ENCODE peak calls at places on chromosomes 16 and 17, in eight cellular contexts. K is sigmoid colon, B is GM23338, Z is RWPE2, N is fibroblast of lung, T is BE2C, R is IMR-90, F is BJ. U is an unnamed sample.

GRCh38 chr17:44221862-44222111 is 2.3 kb upstream of the UBTF start:
- DNase-seq in Z (no peak), K (no peak), N (no peak), B (no peak), T (no peak), R (no peak), F (no peak), U (no peak)

GRCh38 chr16:84692451-84692850 is 7.3 kb upstream of the USP10 start:
- DNase-seq in F (no peak), R (no peak), B (no peak), T (no peak), N (no peak), K (no peak), Z (no peak), U (no peak)

GRCh38 chr17:15377200-15377599 is 35.8 kb upstream of the TEKT3 start:
- DNase-seq in N (peak), Z (no peak), B (no peak), T (no peak), K (no peak), F (peak), R (peak), U (peak)

GRCh38 chr17:9174312-9174711 is 153.0 kb downstream of the NTN1 start:
- DNase-seq in Z (no peak), N (no peak), R (no peak), T (no peak), F (no peak), K (no peak), B (no peak), U (no peak)

GRCh38 chr16:12126091-12126806 is 149.7 kb downstream of the SNX29 start:
- DNase-seq in F (no peak), T (no peak), N (no peak), Z (no peak), B (no peak), R (no peak), K (no peak), U (no peak)

GRCh38 chr16:50742521-50743150 is 750 bp downstream of the CYLD start:
- DNase-seq in F (peak), B (peak), Z (no peak), N (peak), K (no peak), R (peak), T (no peak), U (peak)

GRCh38 chr16:46932802-46933201 is 40.7 kb downstream of the DNAJA2 start:
- DNase-seq in N (no peak), F (no peak), R (no peak), K (no peak), T (no peak), B (peak), Z (no peak), U (no peak)

GRCh38 chr17:55005520-55005919 is 37.0 kb downstream of the STXBP4 start:
- DNase-seq in F (no peak), K (no peak), R (peak), Z (no peak), B (peak), N (peak), T (peak), U (peak)

GRCh38 chr17:8133941-8134340 is 10.0 kb upstream of the HES7 start:
- DNase-seq in T (no peak), N (no peak), F (no peak), K (no peak), R (no peak), B (no peak), Z (no peak), U (no peak)

GRCh38 chr16:78105517-78105916 is 6.1 kb downstream of the WWOX start:
- DNase-seq in Z (no peak), T (no peak), B (no peak), R (no peak), N (no peak), F (no peak), K (no peak), U (no peak)

GRCh38 chr17:80499961-80500665 is 23.7 kb upstream of the NPTX1 start:
- DNase-seq in R (no peak), F (no peak), Z (peak), B (no peak), K (no peak), T (no peak), N (no peak), U (no peak)

GRCh38 chr16:67762385-67762784 is 43.3 kb upstream of the GFOD2 start:
- DNase-seq in Z (no peak), B (no peak), T (no peak), N (no peak), F (no peak), R (no peak), K (no peak), U (no peak)

GRCh38 chr16:30557397-30557949 is 701 bp downstream of the ZNF764 start:
- DNase-seq in B (no peak), Z (no peak), F (no peak), R (no peak), K (peak), N (peak), T (no peak), U (no peak)

GRCh38 chr17:68101992-68102758 is 66.6 kb downstream of the KPNA2 start:
- DNase-seq in R (no peak), K (no peak), Z (no peak), N (no peak), T (no peak), B (peak), F (no peak), U (no peak)

GRCh38 chr16:25006504-25007055 is 8.6 kb downstream of the ARHGAP17 start:
- DNase-seq in R (peak), N (peak), F (no peak), T (peak), B (no peak), K (no peak), Z (no peak), U (peak)

GRCh38 chr16:25257504-25257955 is at the start of gene ZKSCAN2:
- DNase-seq in B (peak), R (peak), T (peak), K (peak), N (peak), F (peak), Z (peak), U (peak)

GRCh38 chr17:41910701-41911391 is 7.9 kb downstream of the ACLY start:
- DNase-seq in B (no peak), K (no peak), Z (peak), T (peak), R (peak), N (peak), F (peak), U (peak)

GRCh38 chr16:84829168-84829965 is 9.6 kb downstream of the CRISPLD2 start:
- DNase-seq in B (no peak), N (peak), Z (no peak), F (peak), K (peak), R (peak), T (no peak), U (peak)

GRCh38 chr16:89921699-89922476 is 1.3 kb upstream of the TUBB3 start:
- DNase-seq in T (peak), F (peak), K (peak), N (peak), Z (peak), B (peak), R (peak), U (peak)

GRCh38 chr16:31352344-31353115 is 2.4 kb upstream of the ITGAX start:
- DNase-seq in B (no peak), R (no peak), K (peak), N (no peak), T (no peak), Z (peak), F (no peak), U (no peak)

GRCh38 chr17:66175892-66176291 is 16.0 kb downstream of the CEP112 start:
- DNase-seq in N (no peak), Z (no peak), T (no peak), K (no peak), B (no peak), F (no peak), R (no peak), U (no peak)

GRCh38 chr17:1762906-1763829 is 1.3 kb downstream of the SERPINF1 start:
- DNase-seq in T (peak), K (peak), F (no peak), Z (no peak), R (peak), N (peak), B (peak), U (peak)

GRCh38 chr17:82902972-82903874 is 63.4 kb upstream of the ZNF750 start:
- DNase-seq in R (no peak), B (no peak), N (no peak), K (no peak), F (no peak), Z (no peak), T (no peak), U (no peak)

GRCh38 chr17:62703776-62704380 is 76.4 kb downstream of the MRC2 start:
- DNase-seq in N (peak), Z (peak), R (peak), B (peak), T (peak), F (no peak), K (peak), U (peak)

GRCh38 chr16:68037820-68038597 is 14.9 kb downstream of the DUS2 start:
- DNase-seq in F (no peak), K (peak), N (no peak), R (no peak), Z (no peak), T (no peak), B (no peak), U (no peak)

GRCh38 chr17:1995321-1996242 is 29.6 kb downstream of the RTN4RL1 start:
- DNase-seq in R (no peak), Z (no peak), T (no peak), B (no peak), F (no peak), K (no peak), N (no peak), U (no peak)

GRCh38 chr16:56884026-56884582 is 19.1 kb downstream of the SLC12A3 start:
- DNase-seq in T (no peak), R (no peak), N (no peak), F (no peak), K (no peak), Z (no peak), B (no peak), U (no peak)

GRCh38 chr16:58032710-58033293 is 7.2 kb downstream of the MMP15 start:
- DNase-seq in N (no peak), T (peak), F (no peak), B (no peak), K (no peak), R (no peak), Z (no peak), U (no peak)

GRCh38 chr17:14038206-14038605 is 31.1 kb upstream of the COX10 start:
- DNase-seq in N (peak), B (no peak), T (no peak), F (peak), K (no peak), R (peak), Z (no peak), U (no peak)

GRCh38 chr17:51121620-51122472 is 1.2 kb upstream of the SPAG9 start:
- DNase-seq in R (peak), Z (peak), B (peak), K (peak), N (peak), T (peak), F (peak), U (peak)

GRCh38 chr16:27149986-27150385 is 53.3 kb upstream of the KDM8 start:
- DNase-seq in N (no peak), B (no peak), F (no peak), Z (no peak), R (no peak), T (no peak), K (no peak), U (no peak)

DNA sequence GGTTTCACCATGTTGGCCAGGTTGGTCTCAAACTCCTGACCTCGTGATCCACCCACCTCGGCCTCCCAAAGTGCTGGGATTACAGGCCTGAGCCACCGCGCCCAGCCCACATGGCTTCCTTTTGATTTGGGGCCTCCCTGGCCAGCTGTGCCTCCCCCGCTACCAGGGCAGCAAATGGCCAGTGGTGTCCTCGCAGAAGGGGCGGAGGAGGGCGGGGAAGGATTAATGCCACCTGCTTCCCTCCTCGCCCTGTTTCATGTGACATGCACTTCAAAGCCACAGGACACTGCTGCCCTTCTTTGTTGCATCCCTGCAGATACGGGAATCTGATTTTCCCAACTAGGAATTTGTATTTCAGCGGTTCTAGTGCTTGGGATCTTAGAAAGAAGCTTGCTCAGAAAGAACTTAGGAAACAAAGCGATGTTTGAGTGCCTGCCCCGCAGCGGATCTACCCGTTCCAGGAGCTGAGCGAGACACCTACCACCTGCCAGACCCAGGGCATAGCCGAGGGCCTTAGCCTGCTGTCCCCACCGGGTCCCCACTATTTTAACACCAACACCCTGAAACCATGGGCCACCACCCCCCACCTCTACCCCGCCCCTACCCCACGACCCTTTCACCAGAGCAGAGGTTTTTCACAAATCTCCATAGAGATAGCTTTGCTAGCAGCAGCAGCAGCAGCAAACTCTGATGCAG is 37.7 kb upstream of the CCDC182 start:
- DNase-seq in B (no peak), K (no peak), T (peak), F (no peak), R (no peak), Z (no peak), N (no peak), U (no peak)
- H3K4me3 ChIP-seq in B (peak), K (no peak), T (peak), F (no peak), R (no peak), Z (no peak), N (no peak), U (no peak)

DNA sequence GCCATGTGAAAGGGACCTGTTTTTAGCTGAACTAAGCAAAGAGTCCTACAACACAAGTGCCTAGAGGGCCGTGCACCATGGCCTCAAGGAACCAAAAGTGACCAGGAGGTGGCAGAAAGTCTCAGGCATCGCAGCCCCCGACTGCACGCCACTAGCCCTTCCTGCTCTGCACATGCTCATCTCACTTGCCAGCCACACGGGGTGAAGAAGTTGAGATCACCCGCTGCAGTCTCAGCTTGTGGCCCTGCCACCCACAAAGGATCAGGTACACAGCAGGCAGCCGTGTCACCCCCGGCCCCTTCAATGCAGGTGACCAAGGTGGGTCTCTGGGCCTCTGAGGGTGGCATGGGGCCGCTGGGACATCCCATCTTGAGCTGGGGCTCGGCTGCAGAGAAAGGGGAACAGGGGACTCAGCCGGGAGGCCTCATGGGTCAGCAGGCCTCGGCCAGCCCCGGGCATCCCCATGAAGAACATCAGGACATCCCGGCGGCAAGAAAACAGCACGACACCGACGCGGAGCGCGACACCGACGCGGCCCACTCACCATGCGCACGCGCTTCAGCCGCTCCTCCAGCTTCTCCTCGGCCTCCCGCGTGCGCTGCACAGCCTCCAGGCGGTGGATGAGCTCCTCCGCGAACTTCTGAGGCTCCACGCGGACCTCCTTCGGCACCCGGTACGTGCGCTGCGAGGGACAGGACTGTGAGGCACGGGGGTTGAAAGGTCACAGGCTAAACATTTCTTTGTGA is 21.0 kb downstream of the PDIA2 start:
- DNase-seq in N (no peak), Z (no peak), F (no peak), K (no peak), B (no peak), R (no peak), T (no peak), U (peak)
- TF ChIP-seq CTCF in N (no peak), Z (no peak), F (peak), K (no peak), B (peak), R (no peak), T (peak), U (no peak)

GRCh38 chr16:19184823-19185509 is 16.9 kb downstream of the SYT17 start:
- DNase-seq in K (no peak), B (peak), F (no peak), N (peak), R (no peak), T (no peak), Z (no peak), U (peak)
- H3K4me3 ChIP-seq in K (no peak), B (peak), F (no peak), N (no peak), R (no peak), T (no peak), Z (no peak), U (no peak)

GRCh38 chr17:65167581-65167980 is 30.4 kb downstream of the RGS9 start:
- DNase-seq in T (no peak), Z (no peak), R (no peak), B (no peak), N (no peak), K (no peak), F (no peak), U (no peak)
- TF ChIP-seq CTCF in T (no peak), Z (no peak), R (no peak), B (no peak), N (no peak), K (no peak), F (no peak), U (no peak)

GRCh38 chr16:35208001-35208935 is 1748.9 kb downstream of the TP53TG3F start:
- DNase-seq in F (no peak), K (no peak), T (no peak), B (no peak), Z (no peak), R (no peak), N (no peak), U (no peak)
- H3K4me3 ChIP-seq in F (no peak), K (no peak), T (peak), B (no peak), Z (no peak), R (no peak), N (no peak), U (no peak)